ENCODE peak calls at places on chromosomes 4 and X, in six cellular contexts. V is dorsolateral prefrontal cortex; I is PC-9; P is activated CD4-positive, alpha-beta memory T cell treated with anti-CD3 and anti-CD28 coated beads for 36 hours; L is stimulated activated CD4-positive, alpha-beta T cell treated with anti-CD3 and anti-CD28 coated beads, Interleukin-2, amount 100 ng/mL, for 48 hours; U is stimulated activated CD8-positive, alpha-beta memory T cell treated with anti-CD3 and anti-CD28 coated beads, Interleukin-15, amount 100 ng/mL, for 4 hours. S is an unnamed sample.

GRCh38 chrX:40282901-40283674 is 185.3 kb upstream of the BCOR start:
- DNase-seq in V (no peak), I (no peak), P (no peak), L (no peak), U (no peak), S (no peak)

GRCh38 chr4:72954811-72955210 is 114.7 kb downstream of the COX18 start:
- DNase-seq in V (no peak), I (no peak), P (no peak), L (no peak), U (no peak), S (no peak)

GRCh38 chr4:29052266-29052665 is 1667.9 kb upstream of the PCDH7 start:
- DNase-seq in V (no peak), I (no peak), P (no peak), L (no peak), U (no peak), S (no peak)

GRCh38 chr4:98778206-98778605 is 119.8 kb upstream of the TSPAN5 start:
- DNase-seq in V (no peak), I (peak; percentile 79), P (no peak), L (no peak), U (no peak), S (no peak)

GRCh38 chr4:168453146-168453545 is 27.1 kb downstream of the DDX60L start:
- DNase-seq in V (no peak), I (no peak), P (no peak), L (no peak), U (no peak), S (no peak)

GRCh38 chr4:14529653-14530052 is 472.6 kb upstream of the CPEB2 start:
- DNase-seq in V (no peak), I (peak; percentile 36), P (no peak), L (no peak), U (no peak), S (no peak)

GRCh38 chr4:184727430-184727829 is 6.5 kb downstream of the CENPU start:
- DNase-seq in V (no peak), I (no peak), P (no peak), L (no peak), U (no peak), S (no peak)

GRCh38 chr4:144575181-144575580 is 70.8 kb upstream of the HHIP start:
- DNase-seq in V (peak; percentile 6), I (no peak), P (no peak), L (no peak), U (no peak), S (no peak)

GRCh38 chrX:152926279-152926678 is 28.4 kb downstream of the ZNF185 start:
- DNase-seq in V (peak; percentile 62), I (peak; percentile 93), P (peak; percentile 69), L (peak; percentile 40), U (peak; percentile 28), S (peak; percentile 9)

GRCh38 chr4:304987-305680 is at the start of gene ZNF732:
- DNase-seq in V (peak; percentile 7), I (peak; percentile 60), P (no peak), L (no peak), U (no peak), S (no peak)

GRCh38 chr4:136505020-136505419 is 1027.3 kb downstream of the PCDH18 start:
- DNase-seq in V (no peak), I (peak; percentile 36), P (no peak), L (no peak), U (no peak), S (no peak)

GRCh38 chr4:47879458-47879857 is 34.9 kb downstream of the NFXL1 start:
- DNase-seq in V (no peak), I (no peak), P (no peak), L (no peak), U (no peak), S (no peak)

GRCh38 chr4:90444904-90445303 is 317.7 kb downstream of the CCSER1 start:
- DNase-seq in V (no peak), I (no peak), P (no peak), L (no peak), U (no peak), S (no peak)

GRCh38 chr4:3168029-3168428 is 80.9 kb upstream of the MSANTD1 start:
- DNase-seq in V (no peak), I (no peak), P (no peak), L (no peak), U (no peak), S (no peak)

GRCh38 chr4:15569746-15570145 is 85.4 kb downstream of the FBXL5 start:
- DNase-seq in V (no peak), I (no peak), P (no peak), L (no peak), U (no peak), S (no peak)

GRCh38 chrX:153766871-153767673 is 3.0 kb downstream of the PLXNB3 start:
- DNase-seq in V (no peak), I (no peak), P (no peak), L (no peak), U (no peak), S (no peak)

GRCh38 chr4:121594796-121595526 is 101.8 kb downstream of the ANXA5 start:
- DNase-seq in V (no peak), I (no peak), P (no peak), L (no peak), U (no peak), S (no peak)

GRCh38 chr4:1179089-1179441 is 6.7 kb upstream of the SPON2 start:
- DNase-seq in V (no peak), I (no peak), P (no peak), L (no peak), U (no peak), S (no peak)

GRCh38 chr4:169620846-169621228 is 459 bp downstream of the CLCN3 start:
- DNase-seq in V (peak; percentile 24), I (no peak), P (peak; percentile 49), L (no peak), U (no peak), S (no peak)

GRCh38 chr4:78818530-78818929 is 42.4 kb downstream of the BMP2K start:
- DNase-seq in V (no peak), I (no peak), P (no peak), L (no peak), U (no peak), S (no peak)

GRCh38 chr4:142314686-142315085 is 531.4 kb downstream of the INPP4B start:
- DNase-seq in V (no peak), I (no peak), P (no peak), L (no peak), U (no peak), S (no peak)

GRCh38 chrX:44480591-44480990 is 62.1 kb downstream of the FUNDC1 start:
- DNase-seq in V (no peak), I (no peak), P (no peak), L (no peak), U (no peak), S (no peak)

GRCh38 chr4:52248836-52249235 is 197.7 kb downstream of the SPATA18 start:
- DNase-seq in V (no peak), I (peak; percentile 68), P (no peak), L (no peak), U (no peak), S (no peak)

GRCh38 chrX:55159556-55159955 is 60.6 kb upstream of the PAGE5 start:
- DNase-seq in V (no peak), I (peak; percentile 65), P (no peak), L (no peak), U (no peak), S (no peak)

GRCh38 chr4:136725286-136726081 is 806.8 kb downstream of the PCDH18 start:
- DNase-seq in V (no peak), I (no peak), P (no peak), L (no peak), U (no peak), S (no peak)

GRCh38 chr4:106160560-106160959 is 155.4 kb downstream of the TBCK start:
- DNase-seq in V (no peak), I (no peak), P (no peak), L (no peak), U (no peak), S (no peak)

GRCh38 chr4:152696764-152697250 is 17.0 kb upstream of the TMEM154 start:
- DNase-seq in V (peak; percentile 16), I (peak; percentile 54), P (peak; percentile 84), L (peak; percentile 27), U (peak; percentile 16), S (no peak)

GRCh38 chr4:47763279-47763678 is 74.6 kb downstream of the CORIN start:
- DNase-seq in V (no peak), I (no peak), P (no peak), L (no peak), U (no peak), S (no peak)

GRCh38 chrX:100609591-100609990 is 24.9 kb downstream of the TNMD start:
- DNase-seq in V (no peak), I (no peak), P (no peak), L (no peak), U (no peak), S (no peak)